ENCODE peak calls at places on chromosomes 2 and 18, in nine cellular contexts. One of them, this sample, is unnamed.

GRCh38 chr2:85583667-85584353 is 421 bp upstream of the VAMP5 start:
- DNase-seq in activated CD4-positive, alpha-beta T cell treated with anti-CD3 and anti-CD28 coated beads for 48 hours: peak
- DNase-seq in HuH-7: no peak
- DNase-seq in stimulated activated CD8-positive, alpha-beta memory T cell treated with anti-CD3 and anti-CD28 coated beads, Interleukin-7, amount 100 ng/mL, for 1 hour: no peak
- DNase-seq in C1 segment of cervical spinal cord: no peak
- DNase-seq in Daoy: no peak
- DNase-seq in endothelial cell: no peak
- DNase-seq in omental fat pad: no peak
- DNase-seq in tibial nerve: no peak
- DNase-seq in this sample: no peak

GRCh38 chr2:101036562-101036961 is 34.5 kb downstream of the RPL31 start:
- DNase-seq in activated CD4-positive, alpha-beta T cell treated with anti-CD3 and anti-CD28 coated beads for 48 hours: no peak
- DNase-seq in HuH-7: peak
- DNase-seq in stimulated activated CD8-positive, alpha-beta memory T cell treated with anti-CD3 and anti-CD28 coated beads, Interleukin-7, amount 100 ng/mL, for 1 hour: no peak
- DNase-seq in C1 segment of cervical spinal cord: no peak
- DNase-seq in Daoy: no peak
- DNase-seq in endothelial cell: no peak
- DNase-seq in omental fat pad: no peak
- DNase-seq in tibial nerve: no peak
- DNase-seq in this sample: peak

GRCh38 chr2:30232027-30232800 is 880 bp downstream of the LBH start:
- DNase-seq in activated CD4-positive, alpha-beta T cell treated with anti-CD3 and anti-CD28 coated beads for 48 hours: peak
- DNase-seq in HuH-7: peak
- DNase-seq in stimulated activated CD8-positive, alpha-beta memory T cell treated with anti-CD3 and anti-CD28 coated beads, Interleukin-7, amount 100 ng/mL, for 1 hour: peak
- DNase-seq in C1 segment of cervical spinal cord: peak
- DNase-seq in Daoy: peak
- DNase-seq in endothelial cell: peak
- DNase-seq in omental fat pad: no peak
- DNase-seq in tibial nerve: no peak
- DNase-seq in this sample: peak

GRCh38 chr2:237196866-237197618 is 111.4 kb downstream of the COPS8 start:
- DNase-seq in activated CD4-positive, alpha-beta T cell treated with anti-CD3 and anti-CD28 coated beads for 48 hours: no peak
- DNase-seq in HuH-7: no peak
- DNase-seq in stimulated activated CD8-positive, alpha-beta memory T cell treated with anti-CD3 and anti-CD28 coated beads, Interleukin-7, amount 100 ng/mL, for 1 hour: no peak
- DNase-seq in C1 segment of cervical spinal cord: no peak
- DNase-seq in Daoy: peak
- DNase-seq in endothelial cell: no peak
- DNase-seq in omental fat pad: no peak
- DNase-seq in tibial nerve: peak
- DNase-seq in this sample: no peak

GRCh38 chr2:29398384-29399237 is 283.4 kb downstream of the CLIP4 start:
- DNase-seq in activated CD4-positive, alpha-beta T cell treated with anti-CD3 and anti-CD28 coated beads for 48 hours: no peak
- DNase-seq in HuH-7: no peak
- DNase-seq in stimulated activated CD8-positive, alpha-beta memory T cell treated with anti-CD3 and anti-CD28 coated beads, Interleukin-7, amount 100 ng/mL, for 1 hour: no peak
- DNase-seq in C1 segment of cervical spinal cord: no peak
- DNase-seq in Daoy: peak
- DNase-seq in endothelial cell: no peak
- DNase-seq in omental fat pad: no peak
- DNase-seq in tibial nerve: no peak
- DNase-seq in this sample: peak

GRCh38 chr2:69335291-69335690 is 51.7 kb downstream of the GFPT1 start:
- DNase-seq in activated CD4-positive, alpha-beta T cell treated with anti-CD3 and anti-CD28 coated beads for 48 hours: no peak
- DNase-seq in HuH-7: no peak
- DNase-seq in stimulated activated CD8-positive, alpha-beta memory T cell treated with anti-CD3 and anti-CD28 coated beads, Interleukin-7, amount 100 ng/mL, for 1 hour: no peak
- DNase-seq in C1 segment of cervical spinal cord: no peak
- DNase-seq in Daoy: no peak
- DNase-seq in endothelial cell: no peak
- DNase-seq in omental fat pad: no peak
- DNase-seq in tibial nerve: no peak
- DNase-seq in this sample: no peak

GRCh38 chr2:231666171-231667095 is 41.9 kb upstream of the PTMA start:
- DNase-seq in activated CD4-positive, alpha-beta T cell treated with anti-CD3 and anti-CD28 coated beads for 48 hours: no peak
- DNase-seq in HuH-7: peak
- DNase-seq in stimulated activated CD8-positive, alpha-beta memory T cell treated with anti-CD3 and anti-CD28 coated beads, Interleukin-7, amount 100 ng/mL, for 1 hour: no peak
- DNase-seq in C1 segment of cervical spinal cord: peak
- DNase-seq in Daoy: peak
- DNase-seq in endothelial cell: peak
- DNase-seq in omental fat pad: peak
- DNase-seq in tibial nerve: peak
- DNase-seq in this sample: peak

GRCh38 chr2:234595829-234596228 is 98.9 kb upstream of the ARL4C start:
- DNase-seq in activated CD4-positive, alpha-beta T cell treated with anti-CD3 and anti-CD28 coated beads for 48 hours: no peak
- DNase-seq in HuH-7: no peak
- DNase-seq in stimulated activated CD8-positive, alpha-beta memory T cell treated with anti-CD3 and anti-CD28 coated beads, Interleukin-7, amount 100 ng/mL, for 1 hour: no peak
- DNase-seq in C1 segment of cervical spinal cord: no peak
- DNase-seq in Daoy: peak
- DNase-seq in endothelial cell: no peak
- DNase-seq in omental fat pad: no peak
- DNase-seq in tibial nerve: no peak
- DNase-seq in this sample: no peak

GRCh38 chr2:112141623-112142001 is 3.4 kb downstream of the FBLN7 start:
- DNase-seq in activated CD4-positive, alpha-beta T cell treated with anti-CD3 and anti-CD28 coated beads for 48 hours: no peak
- DNase-seq in HuH-7: no peak
- DNase-seq in stimulated activated CD8-positive, alpha-beta memory T cell treated with anti-CD3 and anti-CD28 coated beads, Interleukin-7, amount 100 ng/mL, for 1 hour: no peak
- DNase-seq in C1 segment of cervical spinal cord: no peak
- DNase-seq in Daoy: no peak
- DNase-seq in endothelial cell: no peak
- DNase-seq in omental fat pad: no peak
- DNase-seq in tibial nerve: no peak
- DNase-seq in this sample: peak

GRCh38 chr2:197149546-197149945 is 161.0 kb downstream of the ANKRD44 start:
- DNase-seq in activated CD4-positive, alpha-beta T cell treated with anti-CD3 and anti-CD28 coated beads for 48 hours: no peak
- DNase-seq in HuH-7: no peak
- DNase-seq in stimulated activated CD8-positive, alpha-beta memory T cell treated with anti-CD3 and anti-CD28 coated beads, Interleukin-7, amount 100 ng/mL, for 1 hour: no peak
- DNase-seq in C1 segment of cervical spinal cord: no peak
- DNase-seq in Daoy: no peak
- DNase-seq in endothelial cell: no peak
- DNase-seq in omental fat pad: no peak
- DNase-seq in tibial nerve: no peak
- DNase-seq in this sample: no peak

GRCh38 chr2:215431778-215432758 is 3.8 kb downstream of the FN1 start:
- DNase-seq in activated CD4-positive, alpha-beta T cell treated with anti-CD3 and anti-CD28 coated beads for 48 hours: no peak
- DNase-seq in HuH-7: no peak
- DNase-seq in stimulated activated CD8-positive, alpha-beta memory T cell treated with anti-CD3 and anti-CD28 coated beads, Interleukin-7, amount 100 ng/mL, for 1 hour: no peak
- DNase-seq in C1 segment of cervical spinal cord: no peak
- DNase-seq in Daoy: no peak
- DNase-seq in endothelial cell: no peak
- DNase-seq in omental fat pad: no peak
- DNase-seq in tibial nerve: no peak
- DNase-seq in this sample: no peak

GRCh38 chr2:57802243-57802642 is 244.4 kb upstream of the VRK2 start:
- DNase-seq in activated CD4-positive, alpha-beta T cell treated with anti-CD3 and anti-CD28 coated beads for 48 hours: no peak
- DNase-seq in HuH-7: no peak
- DNase-seq in stimulated activated CD8-positive, alpha-beta memory T cell treated with anti-CD3 and anti-CD28 coated beads, Interleukin-7, amount 100 ng/mL, for 1 hour: no peak
- DNase-seq in C1 segment of cervical spinal cord: no peak
- DNase-seq in Daoy: peak
- DNase-seq in endothelial cell: no peak
- DNase-seq in omental fat pad: no peak
- DNase-seq in tibial nerve: no peak
- DNase-seq in this sample: no peak

GRCh38 chr18:46167971-46168370 is 63.8 kb downstream of the HAUS1 start:
- DNase-seq in activated CD4-positive, alpha-beta T cell treated with anti-CD3 and anti-CD28 coated beads for 48 hours: peak
- DNase-seq in HuH-7: no peak
- DNase-seq in stimulated activated CD8-positive, alpha-beta memory T cell treated with anti-CD3 and anti-CD28 coated beads, Interleukin-7, amount 100 ng/mL, for 1 hour: no peak
- DNase-seq in C1 segment of cervical spinal cord: no peak
- DNase-seq in Daoy: no peak
- DNase-seq in endothelial cell: no peak
- DNase-seq in omental fat pad: no peak
- DNase-seq in tibial nerve: no peak
- DNase-seq in this sample: no peak

GRCh38 chr18:9094307-9095226 is 7.9 kb upstream of the NDUFV2 start:
- DNase-seq in activated CD4-positive, alpha-beta T cell treated with anti-CD3 and anti-CD28 coated beads for 48 hours: peak
- DNase-seq in HuH-7: no peak
- DNase-seq in stimulated activated CD8-positive, alpha-beta memory T cell treated with anti-CD3 and anti-CD28 coated beads, Interleukin-7, amount 100 ng/mL, for 1 hour: no peak
- DNase-seq in C1 segment of cervical spinal cord: no peak
- DNase-seq in Daoy: no peak
- DNase-seq in endothelial cell: no peak
- DNase-seq in omental fat pad: no peak
- DNase-seq in tibial nerve: no peak
- DNase-seq in this sample: no peak

GRCh38 chr2:23803275-23803964 is 123.5 kb downstream of the ATAD2B start:
- DNase-seq in activated CD4-positive, alpha-beta T cell treated with anti-CD3 and anti-CD28 coated beads for 48 hours: no peak
- DNase-seq in HuH-7: no peak
- DNase-seq in stimulated activated CD8-positive, alpha-beta memory T cell treated with anti-CD3 and anti-CD28 coated beads, Interleukin-7, amount 100 ng/mL, for 1 hour: no peak
- DNase-seq in C1 segment of cervical spinal cord: no peak
- DNase-seq in Daoy: peak
- DNase-seq in endothelial cell: no peak
- DNase-seq in omental fat pad: no peak
- DNase-seq in tibial nerve: no peak
- DNase-seq in this sample: no peak

GRCh38 chr2:200050921-200051620 is 95.7 kb downstream of the MAIP1 start:
- DNase-seq in activated CD4-positive, alpha-beta T cell treated with anti-CD3 and anti-CD28 coated beads for 48 hours: no peak
- DNase-seq in HuH-7: no peak
- DNase-seq in stimulated activated CD8-positive, alpha-beta memory T cell treated with anti-CD3 and anti-CD28 coated beads, Interleukin-7, amount 100 ng/mL, for 1 hour: no peak
- DNase-seq in C1 segment of cervical spinal cord: no peak
- DNase-seq in Daoy: no peak
- DNase-seq in endothelial cell: no peak
- DNase-seq in omental fat pad: no peak
- DNase-seq in tibial nerve: no peak
- DNase-seq in this sample: no peak

GRCh38 chr18:73842795-73843394 is 304.7 kb downstream of the FBXO15 start:
- DNase-seq in activated CD4-positive, alpha-beta T cell treated with anti-CD3 and anti-CD28 coated beads for 48 hours: peak
- DNase-seq in HuH-7: peak
- DNase-seq in stimulated activated CD8-positive, alpha-beta memory T cell treated with anti-CD3 and anti-CD28 coated beads, Interleukin-7, amount 100 ng/mL, for 1 hour: peak
- DNase-seq in C1 segment of cervical spinal cord: peak
- DNase-seq in Daoy: peak
- DNase-seq in endothelial cell: peak
- DNase-seq in omental fat pad: no peak
- DNase-seq in tibial nerve: peak
- DNase-seq in this sample: no peak

GRCh38 chr2:100988630-100989417 is 13.3 kb upstream of the RPL31 start:
- DNase-seq in activated CD4-positive, alpha-beta T cell treated with anti-CD3 and anti-CD28 coated beads for 48 hours: no peak
- DNase-seq in HuH-7: no peak
- DNase-seq in stimulated activated CD8-positive, alpha-beta memory T cell treated with anti-CD3 and anti-CD28 coated beads, Interleukin-7, amount 100 ng/mL, for 1 hour: no peak
- DNase-seq in C1 segment of cervical spinal cord: no peak
- DNase-seq in Daoy: no peak
- DNase-seq in endothelial cell: no peak
- DNase-seq in omental fat pad: no peak
- DNase-seq in tibial nerve: no peak
- DNase-seq in this sample: no peak

This sample was measured in DMS79 treated with DMSO at 0.1 percent for 48 hours.